ENCODE peak calls at places on chromosomes 5 and 9, in four cellular contexts. One of them, this sample, is unnamed.

GRCh38 chr5:37355161-37355560 is 15.7 kb downstream of the NUP155 start:
- DNase-seq in GM12865: no peak
- DNase-seq in Caki2: no peak
- DNase-seq in NCI-H748 treated with DMSO at 0.1 percent for 48 hours: no peak
- DNase-seq in this sample: no peak

GRCh38 chr5:169100735-169101075 is 200.2 kb downstream of the SLIT3 start:
- DNase-seq in Caki2: peak
- DNase-seq in NCI-H748 treated with DMSO at 0.1 percent for 48 hours: no peak
- DNase-seq in GM12865: no peak
- DNase-seq in this sample: no peak

GRCh38 chr5:178236685-178237084 is 4.1 kb upstream of the PHYKPL start:
- DNase-seq in NCI-H748 treated with DMSO at 0.1 percent for 48 hours: no peak
- DNase-seq in Caki2: peak
- DNase-seq in GM12865: no peak
- DNase-seq in this sample: no peak

GRCh38 chr9:98551511-98552286 is 157.0 kb downstream of the GABBR2 start:
- DNase-seq in NCI-H748 treated with DMSO at 0.1 percent for 48 hours: no peak
- DNase-seq in Caki2: no peak
- DNase-seq in GM12865: no peak
- DNase-seq in this sample: no peak

GRCh38 chr9:36797471-36798220 is 225.0 kb downstream of the MELK start:
- DNase-seq in GM12865: no peak
- DNase-seq in Caki2: no peak
- DNase-seq in NCI-H748 treated with DMSO at 0.1 percent for 48 hours: no peak
- DNase-seq in this sample: no peak

GRCh38 chr9:3992924-3993323 is 306.9 kb downstream of the GLIS3 start:
- DNase-seq in NCI-H748 treated with DMSO at 0.1 percent for 48 hours: no peak
- DNase-seq in GM12865: peak
- DNase-seq in Caki2: no peak
- DNase-seq in this sample: peak

GRCh38 chr9:120935383-120935857 is 8.8 kb upstream of the TRAF1 start:
- DNase-seq in GM12865: peak
- DNase-seq in NCI-H748 treated with DMSO at 0.1 percent for 48 hours: no peak
- DNase-seq in Caki2: peak
- DNase-seq in this sample: peak

GRCh38 chr5:75007537-75007847 is 44.9 kb downstream of the GCNT4 start:
- DNase-seq in NCI-H748 treated with DMSO at 0.1 percent for 48 hours: no peak
- DNase-seq in Caki2: no peak
- DNase-seq in GM12865: no peak
- DNase-seq in this sample: no peak

GRCh38 chr5:17679597-17680187 is 45.4 kb downstream of the TAF11L14 start:
- DNase-seq in GM12865: no peak
- DNase-seq in NCI-H748 treated with DMSO at 0.1 percent for 48 hours: no peak
- DNase-seq in Caki2: no peak
- DNase-seq in this sample: no peak

GRCh38 chr5:10695055-10695649 is 65.9 kb downstream of the DAP start:
- DNase-seq in NCI-H748 treated with DMSO at 0.1 percent for 48 hours: peak
- DNase-seq in GM12865: peak
- DNase-seq in Caki2: peak
- DNase-seq in this sample: no peak

GRCh38 chr5:144203750-144204596 is 33.3 kb downstream of the KCTD16 start:
- DNase-seq in GM12865: peak
- DNase-seq in Caki2: peak
- DNase-seq in NCI-H748 treated with DMSO at 0.1 percent for 48 hours: peak
- DNase-seq in this sample: peak

GRCh38 chr5:126104951-126105350 is 318.3 kb upstream of the GRAMD2B start:
- DNase-seq in NCI-H748 treated with DMSO at 0.1 percent for 48 hours: no peak
- DNase-seq in GM12865: no peak
- DNase-seq in Caki2: no peak
- DNase-seq in this sample: no peak

GRCh38 chr5:71601222-71602026 is 14.3 kb downstream of the MCCC2 start:
- DNase-seq in Caki2: peak
- DNase-seq in GM12865: peak
- DNase-seq in NCI-H748 treated with DMSO at 0.1 percent for 48 hours: no peak
- DNase-seq in this sample: peak

GRCh38 chr5:149141957-149142851 is 911 bp downstream of the ABLIM3 start:
- DNase-seq in GM12865: no peak
- DNase-seq in NCI-H748 treated with DMSO at 0.1 percent for 48 hours: no peak
- DNase-seq in Caki2: peak
- DNase-seq in this sample: no peak

This sample was measured in epithelial cell of proximal tubule.